ENCODE peak calls at places on chromosomes 13 and 19, in ten cellular contexts. A is retinal pigment epithelial cell; F is fibroblast of mammary gland; R is bronchial epithelial cell; N is CD4-positive, alpha-beta T cell; X is heart left ventricle; L is Peyer's patch; C is nephron progenitor cell; D is left lung; O is AG04449. B is an unnamed sample.

GRCh38 chr19:37953125-37953524 is 46.1 kb downstream of the SIPA1L3 start:
- DNase-seq in A (no peak), F (no peak), R (no peak), N (no peak), X (no peak), L (no peak), C (no peak), D (no peak), O (no peak), B (no peak)

GRCh38 chr13:62524498-62524897 is 1108.8 kb upstream of the PCDH20 start:
- DNase-seq in A (no peak), F (no peak), R (no peak), N (no peak), X (no peak), L (no peak), C (no peak), D (no peak), O (no peak), B (no peak)

GRCh38 chr19:8481191-8481590 is 21.2 kb downstream of the PRAM1 start:
- DNase-seq in A (no peak), F (no peak), R (no peak), N (no peak), X (no peak), L (peak; percentile 38), C (no peak), D (no peak), O (no peak), B (no peak)

GRCh38 chr13:28373803-28374202 is 121.1 kb downstream of the FLT1 start:
- DNase-seq in A (no peak), F (no peak), R (no peak), N (no peak), X (no peak), L (no peak), C (no peak), D (no peak), O (no peak), B (no peak)

GRCh38 chr19:7852851-7853759 is 21.1 kb downstream of the PRR36 start:
- DNase-seq in A (no peak), F (peak; percentile 49), R (peak; percentile 54), N (peak; percentile 58), X (no peak), L (peak; percentile 88), C (peak; percentile 93), D (peak; percentile 77), O (no peak), B (peak; percentile 68)

GRCh38 chr13:99691552-99691951 is 190.3 kb downstream of the TM9SF2 start:
- DNase-seq in A (no peak), F (no peak), R (no peak), N (no peak), X (no peak), L (no peak), C (no peak), D (no peak), O (no peak), B (no peak)

GRCh38 chr19:40414536-40415535 is 1.7 kb upstream of the PRX start:
- DNase-seq in A (no peak), F (no peak), R (no peak), N (no peak), X (peak; percentile 50), L (no peak), C (no peak), D (no peak), O (no peak), B (no peak)

GRCh38 chr13:31088826-31089420 is 72.8 kb downstream of the HSPH1 start:
- DNase-seq in A (no peak), F (no peak), R (no peak), N (no peak), X (no peak), L (no peak), C (no peak), D (no peak), O (no peak), B (no peak)

DNA sequence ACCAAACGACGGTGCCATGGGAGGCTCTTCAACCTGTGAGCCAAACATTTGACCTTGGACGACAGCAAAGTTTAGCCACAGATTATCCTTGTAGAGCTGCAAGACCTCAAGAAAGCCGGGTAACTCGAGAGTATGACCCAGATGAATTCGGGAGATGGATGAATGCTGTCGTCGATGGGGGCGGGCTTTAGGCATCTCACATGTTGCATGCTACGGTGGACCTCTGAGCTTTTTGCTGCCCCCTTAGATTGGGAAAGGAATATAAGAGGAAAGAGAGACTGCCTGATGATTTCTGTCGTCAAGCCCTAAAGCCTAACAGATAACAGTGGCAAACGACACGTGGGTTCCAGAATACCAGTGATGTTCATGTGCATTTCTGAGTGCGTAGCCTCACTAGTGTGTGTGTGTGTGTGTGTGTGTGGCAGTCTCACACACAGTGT is 716 bp upstream of the ABCC4 start:
- DNase-seq in A (no peak), F (no peak), R (no peak), N (no peak), X (no peak), L (no peak), C (no peak), D (no peak), O (no peak), B (no peak)
- TF ChIP-seq CTCF in A (no peak), F (no peak), R (no peak), N (no peak), X (no peak), L (no peak), C (no peak), D (no peak), O (no peak), B (no peak)

GRCh38 chr19:10420444-10421239 is at the start of gene PDE4A:
- DNase-seq in A (no peak), F (no peak), R (no peak), N (peak; percentile 49), X (no peak), L (no peak), C (peak; percentile 79), D (no peak), O (no peak), B (peak; percentile 60)
- TF ChIP-seq CTCF in A (peak; percentile 47), F (no peak), R (peak; percentile 46), N (no peak), X (no peak), L (no peak), C (peak; percentile 50), D (no peak), O (peak; percentile 62), B (no peak)

GRCh38 chr13:94950303-94950702 is 238.0 kb upstream of the SOX21 start:
- DNase-seq in A (no peak), F (peak; percentile 11), R (no peak), N (no peak), X (no peak), L (no peak), C (no peak), D (no peak), O (no peak), B (no peak)
- TF ChIP-seq CTCF in A (peak; percentile 1), F (peak; percentile 19), R (no peak), N (no peak), X (no peak), L (no peak), C (peak; percentile 21), D (no peak), O (no peak), B (no peak)

GRCh38 chr13:36850790-36851438 is 31.9 kb downstream of the RFXAP start:
- DNase-seq in A (no peak), F (peak; percentile 18), R (no peak), N (no peak), X (no peak), L (no peak), C (peak; percentile 14), D (no peak), O (no peak), B (no peak)
- TF ChIP-seq CTCF in A (peak; percentile 35), F (peak; percentile 28), R (peak; percentile 15), N (no peak), X (no peak), L (no peak), C (peak; percentile 17), D (no peak), O (peak; percentile 11), B (no peak)

DNA sequence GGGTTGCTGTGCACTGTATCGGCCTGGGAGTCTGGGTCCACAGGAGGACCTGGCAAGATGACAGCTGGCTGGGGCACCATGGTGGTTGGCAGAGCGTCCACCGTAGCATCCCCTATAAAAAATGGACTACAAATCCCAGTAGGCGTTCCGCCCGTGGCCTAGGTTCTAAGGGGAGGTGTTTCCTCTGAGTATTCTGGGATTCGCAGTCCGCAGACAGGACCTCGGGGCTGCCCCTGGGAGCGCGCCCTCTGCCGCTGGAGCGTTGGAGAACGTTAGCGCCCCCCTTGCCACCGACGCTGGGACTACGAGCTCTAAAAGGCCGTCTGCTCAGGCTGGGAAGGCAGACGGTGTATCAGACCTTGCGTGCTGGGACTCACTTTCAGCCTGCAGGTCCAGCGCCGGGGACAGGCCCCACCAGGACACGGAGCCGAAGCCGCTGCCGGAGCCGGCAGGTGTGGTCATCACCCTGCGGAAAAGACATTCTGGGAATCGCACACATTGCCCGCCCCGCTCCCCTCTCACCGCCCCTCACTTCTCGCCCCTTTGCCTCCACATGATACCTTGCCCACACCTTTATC is 372 bp downstream of the DNAAF3 start:
- DNase-seq in A (no peak), F (peak; percentile 61), R (peak; percentile 65), N (peak; percentile 38), X (peak; percentile 75), L (peak; percentile 77), C (peak; percentile 83), D (no peak), O (no peak), B (no peak)
- TF ChIP-seq CTCF in A (peak; percentile 84), F (peak; percentile 37), R (peak; percentile 71), N (no peak), X (peak; percentile 50), L (peak; percentile 25), C (peak; percentile 60), D (no peak), O (peak; percentile 80), B (no peak)

DNA sequence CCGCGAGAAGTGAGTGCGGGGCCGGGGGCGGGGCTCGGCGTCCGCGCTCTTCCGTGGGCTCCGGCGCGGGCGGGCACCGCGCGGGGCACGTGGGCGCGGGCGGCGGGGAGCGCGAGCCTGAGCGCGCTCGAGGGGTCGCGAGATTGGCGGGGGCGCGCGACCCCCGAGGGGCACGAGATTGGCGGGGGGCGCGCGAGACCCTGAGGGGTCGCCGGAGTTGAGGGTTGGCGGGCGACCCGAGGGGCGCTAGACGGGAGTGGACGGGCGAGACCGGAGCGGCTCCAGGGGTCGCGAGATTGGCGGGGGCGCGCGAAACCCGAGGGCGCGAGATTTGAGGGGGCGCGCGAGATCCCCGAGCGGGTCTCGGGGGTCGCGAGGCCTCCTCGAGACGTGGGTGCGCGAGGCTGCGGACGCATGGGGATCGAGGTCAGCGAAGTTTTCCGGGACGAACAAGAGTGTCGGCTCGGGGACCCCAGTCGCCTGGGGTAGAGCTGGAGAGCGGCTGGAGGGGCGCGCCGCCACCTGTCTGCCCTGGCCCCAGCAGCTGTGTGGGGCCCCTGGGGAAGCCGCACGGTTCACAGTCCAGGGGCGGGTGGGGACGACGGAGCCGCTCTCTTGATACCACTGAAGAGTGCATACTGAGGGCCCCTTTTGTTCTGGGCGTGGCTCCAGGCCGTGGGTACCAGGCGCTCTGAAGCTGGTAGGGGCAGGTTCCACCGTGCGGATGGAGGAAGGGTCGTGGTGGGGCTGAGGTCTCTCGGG is 682 bp downstream of the SSBP4 start:
- DNase-seq in A (no peak), F (no peak), R (no peak), N (peak; percentile 40), X (peak; percentile 66), L (peak; percentile 74), C (peak; percentile 46), D (peak; percentile 33), O (no peak), B (no peak)
- TF ChIP-seq CTCF in A (no peak), F (no peak), R (no peak), N (no peak), X (no peak), L (no peak), C (no peak), D (no peak), O (no peak), B (no peak)

GRCh38 chr19:31574251-31574973 is 225.2 kb upstream of the TSHZ3 start:
- DNase-seq in A (no peak), F (no peak), R (no peak), N (no peak), X (no peak), L (no peak), C (no peak), D (no peak), O (no peak), B (no peak)
- TF ChIP-seq CTCF in A (no peak), F (no peak), R (no peak), N (no peak), X (no peak), L (no peak), C (no peak), D (no peak), O (no peak), B (no peak)